ENCODE peak calls at places on chromosomes 11 and 22, in six cellular contexts. One of them, this sample, is unnamed.

GRCh38 chr11:101880208-101880607 is 34.6 kb upstream of the CEP126 start:
- DNase-seq in stomach: no peak
- DNase-seq in AG09309: no peak
- DNase-seq in astrocyte: peak
- DNase-seq in foreskin fibroblast: peak
- DNase-seq in choroid plexus epithelial cell: peak
- DNase-seq in this sample: peak

GRCh38 chr11:100719809-100720221 is 32.7 kb downstream of the ARHGAP42 start:
- DNase-seq in stomach: peak
- DNase-seq in choroid plexus epithelial cell: peak
- DNase-seq in astrocyte: peak
- DNase-seq in AG09309: peak
- DNase-seq in foreskin fibroblast: peak
- DNase-seq in this sample: peak

GRCh38 chr11:68090706-68091105 is 30.5 kb downstream of the CHKA start:
- DNase-seq in foreskin fibroblast: no peak
- DNase-seq in stomach: no peak
- DNase-seq in AG09309: no peak
- DNase-seq in choroid plexus epithelial cell: peak
- DNase-seq in astrocyte: peak
- DNase-seq in this sample: no peak

GRCh38 chr11:80096736-80097135 is 655.9 kb upstream of the TENM4 start:
- DNase-seq in AG09309: peak
- DNase-seq in astrocyte: peak
- DNase-seq in stomach: no peak
- DNase-seq in choroid plexus epithelial cell: peak
- DNase-seq in foreskin fibroblast: peak
- DNase-seq in this sample: peak

GRCh38 chr11:65185166-65185565 is 3.4 kb downstream of the CAPN1 start:
- DNase-seq in stomach: no peak
- DNase-seq in astrocyte: no peak
- DNase-seq in foreskin fibroblast: no peak
- DNase-seq in choroid plexus epithelial cell: no peak
- DNase-seq in AG09309: no peak
- DNase-seq in this sample: no peak

GRCh38 chr11:74417860-74418508 is 19.8 kb upstream of the PGM2L1 start:
- DNase-seq in foreskin fibroblast: peak
- DNase-seq in AG09309: no peak
- DNase-seq in stomach: no peak
- DNase-seq in astrocyte: peak
- DNase-seq in choroid plexus epithelial cell: peak
- DNase-seq in this sample: no peak

GRCh38 chr11:58592760-58593472 is 14.1 kb downstream of the ZFP91 start:
- DNase-seq in astrocyte: no peak
- DNase-seq in choroid plexus epithelial cell: peak
- DNase-seq in foreskin fibroblast: no peak
- DNase-seq in stomach: no peak
- DNase-seq in AG09309: no peak
- DNase-seq in this sample: no peak

GRCh38 chr11:101617735-101618332 is 34.0 kb upstream of the TRPC6 start:
- DNase-seq in astrocyte: peak
- DNase-seq in AG09309: no peak
- DNase-seq in stomach: no peak
- DNase-seq in choroid plexus epithelial cell: no peak
- DNase-seq in foreskin fibroblast: peak
- DNase-seq in this sample: peak

GRCh38 chr11:97567801-97568200 is 1178.0 kb downstream of the JRKL start:
- DNase-seq in foreskin fibroblast: no peak
- DNase-seq in astrocyte: no peak
- DNase-seq in choroid plexus epithelial cell: peak
- DNase-seq in AG09309: no peak
- DNase-seq in stomach: no peak
- DNase-seq in this sample: no peak

GRCh38 chr22:30778261-30778660 is 83.6 kb downstream of the OSBP2 start:
- DNase-seq in AG09309: no peak
- DNase-seq in stomach: no peak
- DNase-seq in foreskin fibroblast: no peak
- DNase-seq in choroid plexus epithelial cell: no peak
- DNase-seq in astrocyte: no peak
- DNase-seq in this sample: no peak

GRCh38 chr22:22520020-22520656 is at the start of gene ZNF280A:
- DNase-seq in astrocyte: no peak
- DNase-seq in AG09309: no peak
- DNase-seq in foreskin fibroblast: peak
- DNase-seq in choroid plexus epithelial cell: peak
- DNase-seq in stomach: no peak
- DNase-seq in this sample: no peak

GRCh38 chr11:77269484-77270123 is 31.9 kb downstream of the GDPD4 start:
- DNase-seq in stomach: no peak
- DNase-seq in choroid plexus epithelial cell: peak
- DNase-seq in astrocyte: peak
- DNase-seq in AG09309: no peak
- DNase-seq in foreskin fibroblast: peak
- DNase-seq in this sample: no peak

DNA sequence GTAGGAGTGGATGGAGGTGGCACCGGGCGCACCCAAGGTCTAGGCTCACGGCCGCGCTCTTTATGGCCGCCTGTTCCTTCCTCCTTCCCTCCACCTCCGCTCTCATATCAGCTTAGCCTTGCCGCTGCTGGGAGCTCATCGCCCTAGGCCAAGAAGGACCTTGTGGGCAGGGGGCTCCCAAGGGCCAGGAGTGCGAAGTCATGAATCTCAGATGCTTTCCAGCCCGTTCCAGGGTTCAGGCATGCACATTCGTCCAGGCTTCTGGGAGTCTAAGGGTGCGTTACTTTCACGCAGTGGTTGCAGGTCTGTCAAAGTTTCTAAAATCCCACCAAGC is 4.1 kb upstream of the GALR3 start:
- DNase-seq in AG09309: no peak
- DNase-seq in astrocyte: no peak
- DNase-seq in foreskin fibroblast: no peak
- DNase-seq in stomach: no peak
- DNase-seq in choroid plexus epithelial cell: no peak
- DNase-seq in this sample: no peak
- H3K4me3 ChIP-seq in AG09309: peak
- H3K4me3 ChIP-seq in astrocyte: peak
- H3K4me3 ChIP-seq in foreskin fibroblast: peak
- H3K4me3 ChIP-seq in stomach: peak
- H3K4me3 ChIP-seq in choroid plexus epithelial cell: peak
- H3K4me3 ChIP-seq in this sample: peak

DNA sequence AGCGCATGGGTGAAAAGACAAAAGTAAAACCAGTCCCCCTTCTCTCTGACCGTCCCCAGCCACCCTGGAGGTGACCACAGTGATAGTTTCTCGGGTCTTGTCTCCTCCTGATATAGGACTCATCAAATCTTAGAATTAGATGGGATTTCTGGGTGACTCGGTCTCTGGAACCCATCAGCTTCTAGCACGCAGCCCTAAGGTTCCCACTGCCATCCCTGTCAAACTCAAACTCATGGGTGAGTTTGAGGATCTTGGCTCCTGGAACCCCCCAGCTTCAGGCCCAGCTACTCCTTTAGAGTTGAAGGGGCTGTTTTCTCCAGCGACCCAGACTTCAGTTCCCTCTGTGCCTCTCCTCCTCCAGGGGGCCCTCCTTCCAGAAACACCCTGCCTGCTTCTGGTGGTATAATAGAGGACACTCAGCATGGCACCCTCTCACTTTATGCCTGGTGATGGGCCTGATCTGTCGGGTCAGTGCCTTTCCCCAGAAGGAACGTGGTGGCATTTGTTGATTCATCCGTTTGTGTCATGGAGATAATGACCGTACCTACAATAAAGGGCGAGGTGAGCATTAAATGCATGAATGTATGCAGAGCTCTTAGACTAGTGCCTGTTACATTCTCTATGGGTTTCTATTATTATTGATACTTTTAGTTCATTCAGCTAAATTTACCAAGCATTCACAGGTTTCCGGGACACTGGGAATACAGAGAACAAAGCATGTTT is 31.7 kb downstream of the MCM5 start:
- DNase-seq in choroid plexus epithelial cell: no peak
- DNase-seq in foreskin fibroblast: no peak
- DNase-seq in stomach: no peak
- DNase-seq in astrocyte: no peak
- DNase-seq in AG09309: no peak
- DNase-seq in this sample: no peak
- TF ChIP-seq CTCF in choroid plexus epithelial cell: peak
- TF ChIP-seq CTCF in foreskin fibroblast: peak
- TF ChIP-seq CTCF in stomach: no peak
- TF ChIP-seq CTCF in astrocyte: no peak
- TF ChIP-seq CTCF in AG09309: peak
- TF ChIP-seq CTCF in this sample: peak

GRCh38 chr22:20720692-20721408 is 53.1 kb upstream of the SERPIND1 start:
- DNase-seq in foreskin fibroblast: no peak
- DNase-seq in AG09309: no peak
- DNase-seq in astrocyte: no peak
- DNase-seq in stomach: no peak
- DNase-seq in choroid plexus epithelial cell: no peak
- DNase-seq in this sample: no peak
- H3K4me3 ChIP-seq in foreskin fibroblast: no peak
- H3K4me3 ChIP-seq in AG09309: no peak
- H3K4me3 ChIP-seq in astrocyte: no peak
- H3K4me3 ChIP-seq in stomach: no peak
- H3K4me3 ChIP-seq in choroid plexus epithelial cell: no peak
- H3K4me3 ChIP-seq in this sample: no peak

DNA sequence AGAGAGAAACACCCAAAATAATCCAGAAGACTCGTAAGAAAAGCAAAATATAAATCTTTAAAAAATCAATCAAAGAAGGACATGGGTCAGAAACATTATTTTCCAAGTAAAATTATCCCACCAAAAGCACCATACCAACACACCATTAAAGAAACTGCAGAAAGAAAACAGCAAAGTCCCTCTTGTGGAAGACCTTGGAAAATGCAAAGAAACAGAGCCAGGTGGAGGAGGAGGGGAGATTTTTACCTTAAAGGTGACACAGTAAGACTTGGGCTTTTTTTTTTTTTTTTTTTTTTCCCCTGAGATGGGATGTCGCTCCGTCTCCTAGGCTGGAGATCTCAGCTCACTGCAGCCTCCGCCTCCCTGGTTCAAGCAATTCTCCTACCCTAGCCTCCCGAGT is 123.8 kb downstream of the LARGE1 start:
- DNase-seq in choroid plexus epithelial cell: no peak
- DNase-seq in astrocyte: no peak
- DNase-seq in AG09309: no peak
- DNase-seq in stomach: no peak
- DNase-seq in foreskin fibroblast: no peak
- DNase-seq in this sample: no peak
- TF ChIP-seq CTCF in choroid plexus epithelial cell: no peak
- TF ChIP-seq CTCF in astrocyte: no peak
- TF ChIP-seq CTCF in AG09309: no peak
- TF ChIP-seq CTCF in stomach: no peak
- TF ChIP-seq CTCF in foreskin fibroblast: no peak
- TF ChIP-seq CTCF in this sample: no peak

GRCh38 chr11:116580828-116581227 is 192.0 kb downstream of the BUD13 start:
- DNase-seq in astrocyte: no peak
- DNase-seq in AG09309: no peak
- DNase-seq in foreskin fibroblast: no peak
- DNase-seq in stomach: no peak
- DNase-seq in choroid plexus epithelial cell: no peak
- DNase-seq in this sample: no peak
- H3K4me3 ChIP-seq in astrocyte: no peak
- H3K4me3 ChIP-seq in AG09309: no peak
- H3K4me3 ChIP-seq in foreskin fibroblast: no peak
- H3K4me3 ChIP-seq in stomach: no peak
- H3K4me3 ChIP-seq in choroid plexus epithelial cell: no peak
- H3K4me3 ChIP-seq in this sample: no peak

GRCh38 chr11:114586797-114587196 is 8.8 kb downstream of the NXPE4 start:
- DNase-seq in choroid plexus epithelial cell: peak
- DNase-seq in astrocyte: no peak
- DNase-seq in AG09309: no peak
- DNase-seq in foreskin fibroblast: no peak
- DNase-seq in stomach: no peak
- DNase-seq in this sample: no peak
- TF ChIP-seq CTCF in choroid plexus epithelial cell: peak
- TF ChIP-seq CTCF in astrocyte: no peak
- TF ChIP-seq CTCF in AG09309: peak
- TF ChIP-seq CTCF in foreskin fibroblast: peak
- TF ChIP-seq CTCF in stomach: no peak
- TF ChIP-seq CTCF in this sample: peak

GRCh38 chr22:19321757-19322156 is 30.2 kb upstream of the CLTCL1 start:
- DNase-seq in AG09309: no peak
- DNase-seq in stomach: no peak
- DNase-seq in foreskin fibroblast: no peak
- DNase-seq in choroid plexus epithelial cell: no peak
- DNase-seq in astrocyte: no peak
- DNase-seq in this sample: no peak
- H3K4me3 ChIP-seq in AG09309: no peak
- H3K4me3 ChIP-seq in stomach: no peak
- H3K4me3 ChIP-seq in foreskin fibroblast: no peak
- H3K4me3 ChIP-seq in choroid plexus epithelial cell: no peak
- H3K4me3 ChIP-seq in astrocyte: no peak
- H3K4me3 ChIP-seq in this sample: no peak

DNA sequence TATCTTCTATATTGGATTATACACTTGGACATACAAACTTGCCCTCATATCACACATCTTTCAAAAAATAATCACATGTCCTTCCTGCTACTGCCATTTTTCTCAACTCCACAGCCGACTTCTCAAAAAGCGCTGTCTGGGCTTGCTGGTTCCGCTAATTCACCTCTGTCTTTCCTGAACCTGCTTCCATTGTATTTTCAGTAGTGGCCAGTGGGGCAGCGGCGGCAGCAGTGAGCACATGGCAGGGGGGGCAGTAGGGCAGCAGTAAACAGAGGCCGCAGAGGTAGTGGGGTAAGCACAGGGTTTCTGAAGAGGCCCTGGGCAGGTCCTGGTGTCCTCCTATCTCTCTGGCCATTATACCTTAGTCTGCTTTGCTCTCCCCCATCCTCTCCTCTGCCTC is 126.3 kb downstream of the RRAS2 start:
- DNase-seq in foreskin fibroblast: no peak
- DNase-seq in astrocyte: no peak
- DNase-seq in stomach: no peak
- DNase-seq in AG09309: no peak
- DNase-seq in choroid plexus epithelial cell: no peak
- DNase-seq in this sample: no peak
- TF ChIP-seq CTCF in foreskin fibroblast: no peak
- TF ChIP-seq CTCF in astrocyte: no peak
- TF ChIP-seq CTCF in stomach: peak
- TF ChIP-seq CTCF in AG09309: peak
- TF ChIP-seq CTCF in choroid plexus epithelial cell: peak
- TF ChIP-seq CTCF in this sample: peak

DNA sequence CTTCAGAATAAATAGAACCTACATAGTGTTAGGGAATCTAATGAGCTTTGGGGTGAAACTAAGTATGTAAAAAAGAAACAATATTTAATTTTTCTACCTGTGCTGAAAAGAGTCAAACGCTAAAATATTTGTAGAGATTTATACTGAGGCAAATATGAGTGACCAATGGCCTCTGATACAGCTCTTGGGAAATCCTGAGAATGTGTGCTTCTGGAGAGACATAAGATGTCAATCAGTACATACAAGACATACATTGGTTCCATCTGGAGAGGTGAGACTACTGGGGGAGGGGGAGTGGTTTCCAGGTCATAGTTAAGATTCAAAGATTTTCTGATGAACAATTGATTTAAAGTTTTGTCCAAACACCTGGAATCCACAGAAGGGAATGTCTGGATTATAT is 970 bp downstream of the ASRGL1 start:
- DNase-seq in astrocyte: no peak
- DNase-seq in AG09309: no peak
- DNase-seq in choroid plexus epithelial cell: no peak
- DNase-seq in stomach: no peak
- DNase-seq in foreskin fibroblast: no peak
- DNase-seq in this sample: no peak
- H3K4me3 ChIP-seq in astrocyte: peak
- H3K4me3 ChIP-seq in AG09309: no peak
- H3K4me3 ChIP-seq in choroid plexus epithelial cell: peak
- H3K4me3 ChIP-seq in stomach: peak
- H3K4me3 ChIP-seq in foreskin fibroblast: no peak
- H3K4me3 ChIP-seq in this sample: no peak

This sample was measured in AG10803.